ENCODE peak calls at places on chromosomes 6 and 20, in six cellular contexts. H is H1, V is GM12865, J is keratinocyte, Y is astrocyte, K is AG04450. E is an unnamed sample.

GRCh38 chr20:19257201-19257600 is 44.8 kb downstream of the SLC24A3 start:
- DNase-seq in J (no peak), V (no peak), H (no peak), K (no peak), Y (no peak), E (no peak)

GRCh38 chr6:25237579-25237978 is 41.6 kb upstream of the CARMIL1 start:
- DNase-seq in V (no peak), H (no peak), Y (no peak), K (no peak), J (no peak), E (no peak)

GRCh38 chr6:15621203-15622044 is 41.4 kb downstream of the DTNBP1 start:
- DNase-seq in V (peak), Y (no peak), J (no peak), H (no peak), K (no peak), E (no peak)

GRCh38 chr20:53884859-53885654 is 185.3 kb downstream of the BCAS1 start:
- DNase-seq in H (no peak), Y (no peak), K (no peak), V (no peak), J (no peak), E (no peak)

GRCh38 chr6:93624408-93624807 is 205.0 kb upstream of the EPHA7 start:
- DNase-seq in Y (no peak), H (no peak), K (no peak), J (no peak), V (no peak), E (no peak)

GRCh38 chr20:431012-431904 is 23.2 kb downstream of the RBCK1 start:
- DNase-seq in J (no peak), V (peak), H (no peak), Y (peak), K (peak), E (no peak)

GRCh38 chr6:156731436-156731835 is 45.7 kb upstream of the ARID1B start:
- DNase-seq in H (no peak), K (no peak), Y (no peak), J (no peak), V (no peak), E (no peak)

GRCh38 chr6:105474234-105474633 is 71.4 kb upstream of the PREP start:
- DNase-seq in H (no peak), V (no peak), K (no peak), J (no peak), Y (peak), E (no peak)

GRCh38 chr6:30061766-30062458 is 847 bp downstream of the POLR1H start:
- DNase-seq in J (no peak), V (peak), H (no peak), Y (peak), K (no peak), E (no peak)

GRCh38 chr6:169020821-169021220 is 232.8 kb downstream of the THBS2 start:
- DNase-seq in H (no peak), V (no peak), Y (no peak), J (no peak), K (no peak), E (no peak)

GRCh38 chr20:7703436-7703835 is 236.8 kb downstream of the HAO1 start:
- DNase-seq in Y (no peak), J (no peak), V (no peak), K (no peak), H (no peak), E (no peak)

GRCh38 chr20:49976542-49976941 is 6.2 kb upstream of the SNAI1 start:
- DNase-seq in H (no peak), K (no peak), V (no peak), Y (no peak), J (no peak), E (no peak)

GRCh38 chr6:40395066-40395697 is 192.0 kb downstream of the LRFN2 start:
- DNase-seq in K (no peak), H (peak), V (no peak), Y (no peak), J (no peak), E (no peak)

GRCh38 chr6:106077170-106077569 is 9.0 kb upstream of the PRDM1 start:
- DNase-seq in H (no peak), J (no peak), V (no peak), K (no peak), Y (no peak), E (no peak)

GRCh38 chr6:5315883-5316282 is 54.6 kb downstream of the FARS2 start:
- DNase-seq in K (peak), J (no peak), Y (peak), H (no peak), V (no peak), E (no peak)

GRCh38 chr20:42531675-42531985 is 658.1 kb downstream of the PTPRT start:
- DNase-seq in J (no peak), K (no peak), Y (no peak), V (peak), H (no peak), E (no peak)

GRCh38 chr20:20915855-20916254 is 190.3 kb downstream of the LINC00237 start:
- DNase-seq in J (no peak), H (no peak), V (no peak), Y (no peak), K (no peak), E (no peak)

GRCh38 chr20:49747707-49748524 is 34.2 kb upstream of the B4GALT5 start:
- DNase-seq in Y (peak), J (no peak), H (no peak), V (peak), K (no peak), E (no peak)

GRCh38 chr20:57608516-57608915 is 11.7 kb downstream of the ZBP1 start:
- DNase-seq in Y (no peak), J (no peak), K (no peak), V (no peak), H (no peak), E (no peak)

GRCh38 chr6:41193171-41193734 is 7.7 kb downstream of the TREML2 start:
- DNase-seq in K (no peak), H (peak), J (no peak), V (no peak), Y (no peak), E (no peak)

GRCh38 chr6:163580311-163581030 is 166.0 kb downstream of the QKI start:
- DNase-seq in Y (no peak), K (no peak), J (no peak), V (no peak), H (no peak), E (no peak)

GRCh38 chr6:159801935-159802334 is 1.9 kb downstream of the PNLDC1 start:
- DNase-seq in K (no peak), J (no peak), H (no peak), V (no peak), Y (no peak), E (no peak)

GRCh38 chr20:49989234-49990065 is 6.7 kb downstream of the SNAI1 start:
- DNase-seq in J (no peak), K (peak), H (peak), Y (peak), V (no peak), E (no peak)

GRCh38 chr6:84867521-84867920 is 103.1 kb upstream of the TBX18 start:
- DNase-seq in H (no peak), K (no peak), V (no peak), J (no peak), Y (no peak), E (no peak)

GRCh38 chr20:63519765-63520593 is 586 bp upstream of the PPDPF start:
- DNase-seq in V (peak), Y (peak), H (peak), J (no peak), K (no peak), E (no peak)

GRCh38 chr6:44300424-44300823 is 12.7 kb downstream of the AARS2 start:
- DNase-seq in V (no peak), Y (no peak), H (no peak), K (no peak), J (no peak), E (no peak)

GRCh38 chr6:44301106-44301505 is 12.0 kb downstream of the AARS2 start:
- DNase-seq in V (no peak), K (no peak), J (no peak), H (no peak), Y (no peak), E (no peak)

GRCh38 chr6:44297063-44298038 is 15.8 kb downstream of the AARS2 start:
- DNase-seq in V (no peak), H (peak), K (no peak), J (no peak), Y (no peak), E (no peak)

GRCh38 chr6:44298864-44299263 is 14.3 kb downstream of the AARS2 start:
- DNase-seq in H (no peak), Y (no peak), J (no peak), V (no peak), K (no peak), E (no peak)

DNA sequence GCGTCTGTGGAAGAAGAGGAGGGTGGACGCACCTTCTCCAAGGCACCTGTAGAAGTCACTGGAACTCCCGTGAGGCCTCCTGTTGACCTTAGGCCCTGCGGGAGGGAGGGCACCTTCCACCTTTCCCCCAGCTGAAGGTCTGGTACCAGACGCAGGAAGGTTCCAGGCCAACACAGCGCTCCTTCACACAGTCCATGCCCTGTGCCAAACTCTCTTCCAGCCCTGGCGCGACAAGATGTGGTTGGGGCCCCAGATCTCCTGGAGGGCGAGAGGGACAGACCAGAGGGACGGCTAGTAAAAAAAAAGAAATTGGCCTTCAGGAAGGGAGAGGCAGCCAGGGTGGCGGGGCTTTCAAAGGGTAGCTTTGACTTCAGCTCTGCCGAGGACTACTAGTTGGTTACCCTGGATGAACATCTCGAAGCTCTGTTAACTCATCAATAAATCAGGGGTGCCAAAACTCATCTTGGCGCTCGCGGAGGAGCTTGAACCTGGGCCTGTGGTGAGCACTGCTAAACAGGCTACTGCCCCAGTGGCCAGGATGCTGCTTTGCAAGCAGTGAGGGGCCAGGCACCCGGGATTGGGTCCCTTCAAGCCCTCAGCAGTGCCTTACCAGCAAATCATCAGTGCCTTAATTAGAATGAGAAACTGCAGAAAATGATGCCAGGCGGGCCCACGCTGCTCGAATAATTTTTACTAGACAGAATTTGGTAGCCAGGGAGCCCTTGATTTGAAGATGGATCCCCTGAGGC is 14.9 kb downstream of the AARS2 start:
- DNase-seq in V (no peak), H (peak), Y (no peak), J (no peak), K (no peak), E (no peak)
- H3K4me3 ChIP-seq in V (no peak), H (peak), Y (no peak), J (no peak), K (no peak), E (peak)

GRCh38 chr6:53067307-53067706 is 2.1 kb downstream of the FBXO9 start:
- DNase-seq in Y (no peak), H (no peak), K (no peak), J (no peak), V (no peak), E (no peak)

GRCh38 chr6:53069431-53069830 is 4.2 kb downstream of the FBXO9 start:
- DNase-seq in J (no peak), V (no peak), K (no peak), H (no peak), Y (no peak), E (no peak)

GRCh38 chr6:53074347-53074746 is 9.1 kb downstream of the FBXO9 start:
- DNase-seq in H (no peak), V (no peak), J (no peak), K (no peak), Y (no peak), E (no peak)

GRCh38 chr6:53067799-53068442 is 2.7 kb downstream of the FBXO9 start:
- DNase-seq in J (no peak), V (no peak), H (no peak), Y (no peak), K (no peak), E (no peak)

DNA sequence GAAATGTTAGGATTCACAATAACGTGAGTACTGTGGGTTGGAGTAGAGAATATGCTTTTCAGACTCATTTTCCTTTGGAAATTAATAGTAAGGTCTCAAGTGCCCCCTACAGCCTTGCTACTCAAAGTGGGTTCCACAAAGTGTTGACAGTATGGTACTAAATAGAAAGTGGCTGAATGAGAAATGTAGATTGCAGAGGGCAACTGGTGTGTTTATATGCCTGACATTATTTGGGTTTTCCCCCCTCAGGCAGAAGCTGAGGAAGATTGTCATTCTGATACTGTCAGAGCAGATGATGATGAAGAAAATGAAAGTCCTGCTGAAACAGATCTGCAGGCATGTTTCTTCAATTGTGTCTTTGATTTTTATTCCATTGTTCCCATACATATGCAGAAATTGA is 5.6 kb downstream of the FBXO9 start:
- DNase-seq in Y (no peak), H (no peak), V (peak), K (no peak), J (no peak), E (no peak)
- TF ChIP-seq CTCF in Y (no peak), H (no peak), V (no peak), K (peak), J (no peak), E (peak)

DNA sequence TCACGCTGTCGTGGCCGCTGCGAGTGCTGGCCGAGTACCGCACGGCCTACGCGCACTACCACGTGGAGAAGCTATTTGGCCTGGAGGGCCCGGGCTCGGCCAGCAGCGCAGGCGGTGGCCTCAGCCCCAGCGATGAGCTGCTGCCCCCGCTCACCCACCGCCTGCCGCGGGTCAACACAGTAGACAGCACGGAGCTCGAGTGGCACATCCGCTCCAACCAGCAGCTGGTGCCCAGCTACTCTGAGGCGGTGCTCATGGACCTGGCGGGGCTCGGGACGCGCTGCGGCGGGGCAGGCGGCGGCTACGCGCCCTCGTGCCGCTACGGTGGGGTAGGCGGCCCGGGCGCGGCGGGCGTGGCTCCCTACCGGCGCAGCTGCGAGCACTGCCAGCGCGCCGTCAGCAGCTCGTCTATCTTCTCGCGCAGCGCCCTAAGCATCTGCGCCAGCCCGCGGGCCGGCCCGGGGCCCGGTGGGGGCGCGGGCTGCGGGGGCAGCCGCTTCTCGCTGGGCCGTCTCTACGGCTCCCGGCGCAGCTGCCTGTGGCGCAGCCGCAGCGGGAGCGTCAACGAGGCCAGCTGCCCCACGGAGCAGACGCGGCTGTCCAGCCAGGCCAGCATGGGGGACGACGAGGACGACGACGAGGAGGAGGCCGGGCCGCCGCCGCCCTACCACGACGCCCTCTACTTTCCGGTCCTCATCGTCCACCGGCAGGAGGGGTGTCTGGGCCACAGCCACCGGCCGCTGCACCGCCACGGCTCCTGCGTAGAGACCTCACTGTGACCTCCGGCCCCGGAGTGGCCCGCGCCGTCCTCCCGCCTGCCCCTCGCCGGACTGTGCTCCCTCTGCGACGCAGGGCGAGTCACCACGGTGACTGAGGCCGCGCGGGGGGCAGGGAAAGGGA is 5.7 kb downstream of the TMEM151B start:
- DNase-seq in H (no peak), K (no peak), V (no peak), J (no peak), Y (no peak), E (no peak)
- H3K4me3 ChIP-seq in H (no peak), K (peak), V (no peak), J (no peak), Y (no peak), E (no peak)

GRCh38 chr6:33671381-33672072 is 40.0 kb downstream of the UQCC2 start:
- DNase-seq in Y (no peak), V (no peak), J (no peak), H (no peak), K (no peak), E (no peak)

GRCh38 chr6:33670971-33671370 is 40.5 kb downstream of the UQCC2 start:
- DNase-seq in V (no peak), K (no peak), H (peak), Y (no peak), J (no peak), E (no peak)

GRCh38 chr6:33673847-33674246 is 37.7 kb downstream of the UQCC2 start:
- DNase-seq in H (no peak), Y (no peak), J (no peak), V (no peak), K (no peak), E (no peak)

GRCh38 chr6:33670086-33670660 is 41.3 kb downstream of the UQCC2 start:
- DNase-seq in J (no peak), V (no peak), K (no peak), H (no peak), Y (no peak), E (no peak)

GRCh38 chr6:33672808-33673207 is 38.7 kb downstream of the UQCC2 start:
- DNase-seq in J (peak), Y (peak), K (peak), V (peak), H (no peak), E (peak)
- TF ChIP-seq CTCF in J (peak), Y (peak), K (peak), V (peak), H (peak), E (peak)